ENCODE peak calls at places on chromosomes 13 and 19, in ten cellular contexts. N, A, P, X, M, F, B, R, S and Z are unnamed samples.

GRCh38 chr19:28920269-28921066 is 292.5 kb downstream of the UQCRFS1 start:
- DNase-seq in N (no peak), A (no peak), P (peak), X (no peak), M (no peak), F (no peak), B (no peak), R (no peak), S (no peak), Z (no peak)

GRCh38 chr13:110916671-110917142 is 1.8 kb upstream of the ANKRD10 start:
- DNase-seq in N (peak), A (no peak), P (peak), X (no peak), M (peak), F (peak), B (no peak), R (no peak), S (no peak), Z (no peak)

GRCh38 chr19:33718668-33719259 is 77.9 kb upstream of the KCTD15 start:
- DNase-seq in N (no peak), A (no peak), P (no peak), X (no peak), M (no peak), F (no peak), B (no peak), R (peak), S (no peak), Z (no peak)

GRCh38 chr13:31747271-31747670 is 7.9 kb downstream of the RXFP2 start:
- DNase-seq in N (no peak), A (no peak), P (peak), X (no peak), M (no peak), F (no peak), B (no peak), R (no peak), S (no peak), Z (no peak)

GRCh38 chr13:112769615-112770014 is 79.8 kb downstream of the ATP11A start:
- DNase-seq in N (no peak), A (no peak), P (no peak), X (no peak), M (no peak), F (no peak), B (no peak), R (no peak), S (no peak), Z (no peak)

GRCh38 chr19:653425-653824 is 9.6 kb downstream of the RNF126 start:
- DNase-seq in N (no peak), A (no peak), P (no peak), X (no peak), M (no peak), F (no peak), B (no peak), R (no peak), S (no peak), Z (no peak)

GRCh38 chr13:112810608-112811007 is 120.8 kb downstream of the ATP11A start:
- DNase-seq in N (no peak), A (no peak), P (no peak), X (no peak), M (no peak), F (no peak), B (no peak), R (no peak), S (no peak), Z (no peak)

GRCh38 chr19:1084024-1084868 is 10.9 kb downstream of the POLR2E start:
- DNase-seq in N (no peak), A (no peak), P (no peak), X (no peak), M (no peak), F (no peak), B (no peak), R (no peak), S (no peak), Z (no peak)

GRCh38 chr13:43608400-43609137 is 178.2 kb downstream of the ENOX1 start:
- DNase-seq in N (no peak), A (no peak), P (no peak), X (no peak), M (no peak), F (no peak), B (no peak), R (no peak), S (no peak), Z (no peak)

GRCh38 chr19:56707821-56708220 is 36.3 kb upstream of the ZNF835 start:
- DNase-seq in N (no peak), A (no peak), P (no peak), X (no peak), M (no peak), F (no peak), B (no peak), R (no peak), S (peak), Z (no peak)

GRCh38 chr13:92303428-92303827 is 905.0 kb downstream of the GPC5 start:
- DNase-seq in N (no peak), A (no peak), P (peak), X (no peak), M (peak), F (no peak), B (no peak), R (no peak), S (no peak), Z (no peak)

GRCh38 chr19:29121684-29122083 is 91.3 kb downstream of the UQCRFS1 start:
- DNase-seq in N (no peak), A (no peak), P (peak), X (no peak), M (no peak), F (no peak), B (no peak), R (no peak), S (no peak), Z (no peak)

GRCh38 chr13:32025730-32026129 is 5.8 kb upstream of the FRY start:
- DNase-seq in N (no peak), A (no peak), P (no peak), X (no peak), M (no peak), F (no peak), B (no peak), R (no peak), S (no peak), Z (no peak)

GRCh38 chr13:97743946-97744345 is 209.5 kb upstream of the IPO5 start:
- DNase-seq in N (peak), A (no peak), P (peak), X (no peak), M (no peak), F (no peak), B (no peak), R (no peak), S (no peak), Z (no peak)

GRCh38 chr13:28636677-28637317 is 22.1 kb upstream of the POMP start:
- DNase-seq in N (peak), A (peak), P (peak), X (peak), M (peak), F (peak), B (peak), R (no peak), S (peak), Z (peak)

GRCh38 chr19:798415-799075 is 1.3 kb downstream of the PTBP1 start:
- DNase-seq in N (no peak), A (no peak), P (peak), X (peak), M (no peak), F (no peak), B (no peak), R (peak), S (no peak), Z (no peak)

GRCh38 chr19:47511681-47512080 is 3.2 kb downstream of the NAPA start:
- DNase-seq in N (peak), A (no peak), P (peak), X (no peak), M (peak), F (peak), B (no peak), R (peak), S (no peak), Z (peak)

GRCh38 chr19:46603195-46603637 is 2.1 kb downstream of the CALM3 start:
- DNase-seq in N (no peak), A (peak), P (no peak), X (peak), M (no peak), F (no peak), B (peak), R (peak), S (no peak), Z (no peak)

GRCh38 chr19:39168258-39169142 is 28.3 kb upstream of the NCCRP1 start:
- DNase-seq in N (no peak), A (no peak), P (no peak), X (no peak), M (no peak), F (no peak), B (no peak), R (no peak), S (no peak), Z (no peak)

GRCh38 chr19:17376935-17377600 is at the start of gene PLVAP:
- DNase-seq in N (no peak), A (no peak), P (no peak), X (no peak), M (no peak), F (no peak), B (peak), R (no peak), S (no peak), Z (peak)

GRCh38 chr19:17110599-17110966 is 35.0 kb downstream of the MYO9B start:
- DNase-seq in N (no peak), A (no peak), P (no peak), X (no peak), M (no peak), F (no peak), B (no peak), R (no peak), S (no peak), Z (no peak)

GRCh38 chr19:10286803-10287737 is at the start of gene ICAM4:
- DNase-seq in N (no peak), A (no peak), P (peak), X (no peak), M (no peak), F (peak), B (no peak), R (no peak), S (no peak), Z (peak)

GRCh38 chr13:44735806-44736205 is 159.7 kb upstream of the TSC22D1 start:
- DNase-seq in N (no peak), A (peak), P (no peak), X (no peak), M (no peak), F (no peak), B (no peak), R (no peak), S (no peak), Z (no peak)

GRCh38 chr13:106612688-106613087 is 44.8 kb upstream of the ARGLU1 start:
- DNase-seq in N (no peak), A (no peak), P (peak), X (peak), M (no peak), F (peak), B (no peak), R (no peak), S (no peak), Z (peak)

GRCh38 chr13:113953561-113953960 is 20.3 kb downstream of the C13orf46 start:
- DNase-seq in N (no peak), A (no peak), P (no peak), X (no peak), M (no peak), F (no peak), B (no peak), R (no peak), S (no peak), Z (no peak)

GRCh38 chr19:38315657-38316476 is at the start of gene YIF1B:
- DNase-seq in N (peak), A (peak), P (peak), X (peak), M (peak), F (peak), B (peak), R (peak), S (peak), Z (peak)

GRCh38 chr19:52963229-52963760 is 614 bp upstream of the ZNF816 start:
- DNase-seq in N (no peak), A (no peak), P (no peak), X (peak), M (no peak), F (no peak), B (no peak), R (no peak), S (no peak), Z (no peak)

GRCh38 chr13:32048816-32049215 is 17.2 kb downstream of the FRY start:
- DNase-seq in N (no peak), A (no peak), P (peak), X (no peak), M (no peak), F (no peak), B (no peak), R (no peak), S (no peak), Z (no peak)

GRCh38 chr19:47032171-47032811 is 12.7 kb downstream of the NPAS1 start:
- DNase-seq in N (no peak), A (peak), P (peak), X (peak), M (no peak), F (peak), B (no peak), R (peak), S (peak), Z (no peak)

GRCh38 chr19:49327878-49328544 is 3.0 kb upstream of the SLC6A16 start:
- DNase-seq in N (no peak), A (peak), P (peak), X (no peak), M (peak), F (peak), B (peak), R (no peak), S (no peak), Z (no peak)

DNA sequence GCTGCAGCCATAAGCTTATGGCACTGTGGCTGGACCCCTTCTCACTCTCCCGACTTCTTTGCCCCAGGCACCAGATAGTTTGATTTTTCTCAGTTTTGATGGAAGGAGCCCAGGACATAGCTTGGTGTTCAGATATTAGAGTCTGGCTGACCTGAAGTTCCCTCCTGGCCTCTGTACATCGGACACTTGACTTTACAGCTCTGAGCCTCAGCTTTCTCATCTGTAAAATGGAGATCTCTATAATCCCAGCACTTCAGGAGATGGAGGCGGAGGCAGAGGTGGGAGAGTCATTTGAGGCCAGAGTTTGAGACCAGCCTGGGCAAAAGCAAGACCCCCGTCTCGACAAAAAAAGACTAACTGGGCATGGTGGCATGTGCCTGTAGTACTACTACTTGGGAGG is 909 bp downstream of the CC2D1A start:
- DNase-seq in N (no peak), A (no peak), P (no peak), X (no peak), M (no peak), F (no peak), B (no peak), R (no peak), S (no peak), Z (no peak)
- H3K4me3 ChIP-seq in N (peak), A (peak), P (peak), X (peak), M (peak), F (peak), B (peak), R (peak), S (peak), Z (peak)

DNA sequence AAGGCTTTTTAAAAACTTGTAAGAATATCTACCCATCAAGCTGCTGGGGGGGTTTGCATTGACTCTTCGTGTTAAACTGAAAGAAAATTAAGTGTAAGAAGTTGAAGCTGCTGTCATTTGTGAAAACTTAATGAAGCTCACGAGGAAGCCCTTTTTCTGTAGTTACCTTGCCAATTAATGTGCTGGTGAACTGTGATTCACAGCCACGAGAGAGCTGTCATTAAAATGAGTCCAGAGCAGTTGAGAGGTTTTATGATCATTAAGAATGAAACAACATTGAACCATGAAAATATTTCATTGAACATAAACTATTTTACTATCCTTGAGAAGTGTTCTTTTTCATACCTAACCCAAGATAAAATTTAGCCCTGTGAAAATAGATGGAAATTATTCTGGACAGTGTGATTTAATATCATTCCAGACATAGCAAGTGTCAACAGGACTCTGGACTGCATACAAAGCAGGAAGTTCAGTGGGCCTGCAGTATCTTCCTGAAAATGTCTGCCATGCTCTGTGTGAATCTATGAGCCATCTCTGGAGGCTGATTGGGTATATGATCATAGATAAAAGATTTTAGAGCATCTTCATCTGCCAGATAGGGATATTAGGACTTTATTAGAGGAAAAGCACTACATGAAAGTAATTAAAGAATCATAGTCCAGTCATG is 53.8 kb downstream of the DPY19L3 start:
- DNase-seq in N (no peak), A (no peak), P (no peak), X (no peak), M (no peak), F (no peak), B (no peak), R (no peak), S (no peak), Z (no peak)
- H3K4me3 ChIP-seq in N (no peak), A (peak), P (no peak), X (no peak), M (no peak), F (no peak), B (no peak), R (no peak), S (no peak), Z (no peak)

GRCh38 chr19:4714016-4714415 is 9.6 kb downstream of the DPP9 start:
- DNase-seq in N (no peak), A (no peak), P (no peak), X (no peak), M (no peak), F (no peak), B (no peak), R (no peak), S (no peak), Z (no peak)
- H3K4me3 ChIP-seq in N (no peak), A (no peak), P (no peak), X (no peak), M (no peak), F (no peak), B (no peak), R (no peak), S (no peak), Z (no peak)

GRCh38 chr19:21326169-21326568 is 3.0 kb downstream of the ZNF708 start:
- DNase-seq in N (no peak), A (no peak), P (no peak), X (no peak), M (no peak), F (no peak), B (no peak), R (no peak), S (no peak), Z (no peak)
- H3K4me3 ChIP-seq in N (no peak), A (no peak), P (no peak), X (no peak), M (no peak), F (no peak), B (no peak), R (no peak), S (no peak), Z (no peak)

DNA sequence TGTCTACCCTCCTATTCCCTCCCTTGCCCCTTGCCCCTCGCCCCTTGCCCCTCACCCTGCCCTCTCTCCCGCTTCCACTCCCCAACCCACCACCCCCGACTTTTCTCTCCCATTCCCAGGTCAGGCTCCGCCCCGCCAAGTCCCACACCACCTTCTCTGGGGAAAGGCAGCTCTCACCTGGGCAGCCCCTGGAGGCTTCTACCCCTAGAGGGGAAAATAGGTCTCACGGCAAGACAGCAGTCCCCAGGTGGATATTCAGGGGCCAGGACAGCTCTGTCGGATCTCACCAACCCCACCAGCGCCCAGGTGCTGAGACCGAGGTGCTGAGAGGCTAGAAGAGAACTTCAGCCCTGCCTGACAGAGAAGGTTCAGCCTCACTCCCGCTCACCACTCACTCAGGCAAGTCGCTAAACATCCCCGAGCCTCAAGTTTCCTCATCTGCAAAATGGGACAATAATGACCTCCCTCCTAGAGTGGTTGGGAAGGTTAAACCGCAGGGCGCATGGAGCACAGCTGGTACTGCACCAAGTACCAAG is 1.4 kb upstream of the ERFL start:
- DNase-seq in N (no peak), A (no peak), P (no peak), X (no peak), M (no peak), F (no peak), B (no peak), R (no peak), S (no peak), Z (no peak)
- H3K4me3 ChIP-seq in N (no peak), A (no peak), P (no peak), X (no peak), M (no peak), F (no peak), B (no peak), R (no peak), S (no peak), Z (no peak)

GRCh38 chr13:52847682-52848432 is 583 bp downstream of the PCDH8 start:
- DNase-seq in N (no peak), A (no peak), P (no peak), X (no peak), M (no peak), F (no peak), B (no peak), R (no peak), S (no peak), Z (no peak)
- H3K4me3 ChIP-seq in N (no peak), A (no peak), P (no peak), X (no peak), M (no peak), F (no peak), B (no peak), R (no peak), S (peak), Z (no peak)

DNA sequence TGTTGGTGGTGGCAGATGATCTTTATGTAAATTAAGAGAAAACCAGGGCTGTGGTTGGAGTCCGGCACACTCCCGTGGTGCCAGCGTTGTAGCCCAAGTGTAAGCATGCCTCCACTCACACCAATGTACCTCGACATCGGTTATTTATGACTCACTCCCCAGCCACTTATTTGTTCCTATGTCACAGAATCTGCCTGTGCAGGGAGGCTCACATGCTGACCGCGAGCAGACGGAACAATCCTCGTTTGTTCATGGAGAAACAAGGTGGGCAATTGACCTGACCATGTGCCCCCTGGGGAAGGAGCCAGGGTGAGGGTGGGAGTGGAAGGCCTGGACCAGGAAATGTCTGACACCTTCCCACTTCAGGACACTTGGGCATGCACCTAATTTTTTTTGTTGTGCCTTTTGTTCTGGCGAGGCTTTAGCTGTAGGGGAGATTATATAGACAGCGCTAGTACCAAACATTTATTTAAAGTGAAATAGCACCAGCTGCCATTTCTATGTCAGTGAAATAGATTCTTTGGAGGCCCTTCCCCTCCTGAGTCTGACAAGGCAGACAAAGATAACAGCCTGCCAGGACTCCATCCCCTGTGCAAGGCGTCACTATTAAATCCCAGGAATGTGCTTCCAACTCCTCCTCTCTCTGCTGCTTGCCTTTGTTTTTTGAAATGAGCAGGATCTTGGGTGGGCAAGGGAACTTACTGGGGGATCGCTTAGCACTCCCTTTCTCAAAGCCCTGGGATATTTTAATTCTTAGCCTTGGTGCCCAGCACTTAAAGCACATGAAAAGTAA is 394.2 kb downstream of the FGF9 start:
- DNase-seq in N (no peak), A (no peak), P (no peak), X (no peak), M (no peak), F (no peak), B (no peak), R (no peak), S (no peak), Z (no peak)
- H3K4me3 ChIP-seq in N (no peak), A (no peak), P (no peak), X (no peak), M (no peak), F (no peak), B (no peak), R (no peak), S (no peak), Z (no peak)

GRCh38 chr19:21513651-21514050 is 8.2 kb downstream of the ZNF429 start:
- DNase-seq in N (no peak), A (no peak), P (no peak), X (no peak), M (peak), F (no peak), B (no peak), R (no peak), S (no peak), Z (no peak)

GRCh38 chr19:21519488-21519887 is 14.1 kb downstream of the ZNF429 start:
- DNase-seq in N (no peak), A (no peak), P (no peak), X (no peak), M (no peak), F (peak), B (no peak), R (no peak), S (no peak), Z (no peak)
- H3K4me3 ChIP-seq in N (no peak), A (no peak), P (no peak), X (no peak), M (no peak), F (no peak), B (no peak), R (no peak), S (no peak), Z (no peak)